ENCODE peak calls at places on chromosome 12, in four cellular contexts. One of them, this sample, is unnamed.
A peak's percentile ranks its signal among the peaks of the same experiment; 100 is the strongest.

GRCh38 chr12:62647586-62647985 is 181.0 kb downstream of the MON2 start:
- DNase-seq in GM12878: no peak
- DNase-seq in H1: no peak
- DNase-seq in K562: no peak
- DNase-seq in this sample: no peak

GRCh38 chr12:57540998-57541397 is 6.0 kb downstream of the DCTN2 start:
- DNase-seq in K562: no peak
- DNase-seq in GM12878: no peak
- DNase-seq in H1: no peak
- DNase-seq in this sample: no peak

GRCh38 chr12:68403296-68403695 is 71.1 kb upstream of the MDM1 start:
- DNase-seq in K562: no peak
- DNase-seq in GM12878: no peak
- DNase-seq in H1: no peak
- DNase-seq in this sample: no peak

GRCh38 chr12:94987806-94988205 is 15.7 kb downstream of the NDUFA12 start:
- DNase-seq in K562: no peak
- DNase-seq in GM12878: no peak
- DNase-seq in H1: no peak
- DNase-seq in this sample: no peak

GRCh38 chr12:25740617-25741016 is 187.5 kb upstream of the LMNTD1 start:
- DNase-seq in GM12878: no peak
- DNase-seq in H1: no peak
- DNase-seq in K562: no peak
- DNase-seq in this sample: no peak

GRCh38 chr12:9064815-9065606 is 50.7 kb downstream of the A2M start:
- DNase-seq in GM12878: no peak
- DNase-seq in H1: peak; percentile 53
- DNase-seq in K562: no peak
- DNase-seq in this sample: no peak

GRCh38 chr12:1660304-1661187 is 30.3 kb upstream of the ADIPOR2 start:
- DNase-seq in H1: no peak
- DNase-seq in GM12878: no peak
- DNase-seq in K562: no peak
- DNase-seq in this sample: peak; percentile 86

GRCh38 chr12:105724651-105725050 is 394.2 kb downstream of the C12orf75 start:
- DNase-seq in H1: no peak
- DNase-seq in K562: no peak
- DNase-seq in GM12878: no peak
- DNase-seq in this sample: no peak

GRCh38 chr12:24948452-24948815 is 467 bp downstream of the BCAT1 start:
- DNase-seq in GM12878: peak; percentile 73
- DNase-seq in K562: peak; percentile 33
- DNase-seq in H1: no peak
- DNase-seq in this sample: no peak

GRCh38 chr12:3483089-3483488 is 7.9 kb upstream of the PRMT8 start:
- DNase-seq in K562: no peak
- DNase-seq in H1: no peak
- DNase-seq in GM12878: no peak
- DNase-seq in this sample: no peak

GRCh38 chr12:15546102-15546701 is 223.9 kb downstream of the PTPRO start:
- DNase-seq in GM12878: peak; percentile 25
- DNase-seq in H1: no peak
- DNase-seq in K562: no peak
- DNase-seq in this sample: no peak

GRCh38 chr12:106226884-106227640 is 20.8 kb downstream of the CKAP4 start:
- DNase-seq in K562: peak; percentile 53
- DNase-seq in H1: no peak
- DNase-seq in GM12878: no peak
- DNase-seq in this sample: no peak

GRCh38 chr12:96516472-96517417 is 27.4 kb downstream of the CFAP54 start:
- DNase-seq in K562: peak; percentile 47
- DNase-seq in H1: peak; percentile 63
- DNase-seq in GM12878: peak; percentile 95
- DNase-seq in this sample: peak; percentile 42

GRCh38 chr12:91226-91625 is 24.7 kb downstream of the IQSEC3 start:
- DNase-seq in H1: no peak
- DNase-seq in K562: no peak
- DNase-seq in GM12878: no peak
- DNase-seq in this sample: no peak

GRCh38 chr12:8698830-8699330 is 1.1 kb downstream of the RIMKLB start:
- DNase-seq in H1: no peak
- DNase-seq in GM12878: no peak
- DNase-seq in K562: no peak
- DNase-seq in this sample: no peak

GRCh38 chr12:22529281-22530060 is 14.9 kb downstream of the C2CD5 start:
- DNase-seq in K562: peak; percentile 25
- DNase-seq in GM12878: no peak
- DNase-seq in H1: no peak
- DNase-seq in this sample: no peak

GRCh38 chr12:27651201-27651600 is 45.0 kb upstream of the REP15 start:
- DNase-seq in H1: no peak
- DNase-seq in GM12878: no peak
- DNase-seq in K562: no peak
- DNase-seq in this sample: no peak

GRCh38 chr12:56188786-56189335 is 422 bp downstream of the SMARCC2 start:
- DNase-seq in K562: peak; percentile 91
- DNase-seq in GM12878: no peak
- DNase-seq in H1: no peak
- DNase-seq in this sample: no peak

GRCh38 chr12:53960187-53961024 is 5.7 kb downstream of the HOXC12 start:
- DNase-seq in H1: no peak
- DNase-seq in GM12878: no peak
- DNase-seq in K562: no peak
- DNase-seq in this sample: no peak

DNA sequence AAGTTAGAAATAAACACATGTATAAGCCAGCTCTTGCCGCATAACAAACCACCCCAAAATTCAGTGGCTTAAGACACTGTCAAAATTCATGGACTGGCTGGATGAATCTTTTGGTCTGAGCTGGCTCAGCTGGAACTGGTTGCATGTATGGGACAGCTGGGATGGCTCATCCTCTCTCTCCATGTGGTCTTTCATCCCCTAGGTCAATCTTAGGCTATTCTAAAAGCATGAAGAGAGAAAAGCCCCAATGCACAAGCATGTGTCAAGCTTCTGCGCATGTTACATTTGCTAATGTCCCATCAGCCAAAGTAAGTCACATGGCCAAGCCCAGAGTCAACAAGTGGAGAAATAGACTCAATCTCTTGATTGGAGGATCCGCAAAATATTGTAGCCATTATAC is 71.0 kb downstream of the DRAM1 start:
- DNase-seq in K562: no peak
- DNase-seq in GM12878: no peak
- DNase-seq in H1: no peak
- DNase-seq in this sample: no peak
- TF ChIP-seq POLR2AphosphoS5 in K562: no peak
- TF ChIP-seq POLR2AphosphoS5 in GM12878: no peak
- TF ChIP-seq POLR2AphosphoS5 in H1: no peak
- TF ChIP-seq POLR2AphosphoS5 in this sample: no peak

GRCh38 chr12:51323966-51324895 is at the start of gene BIN2:
- DNase-seq in GM12878: no peak
- DNase-seq in H1: no peak
- DNase-seq in K562: no peak
- DNase-seq in this sample: peak; percentile 92
- TF ChIP-seq GABPA in GM12878: no peak
- TF ChIP-seq GABPA in H1: no peak
- TF ChIP-seq GABPA in K562: no peak
- TF ChIP-seq GABPA in this sample: peak; percentile 34

DNA sequence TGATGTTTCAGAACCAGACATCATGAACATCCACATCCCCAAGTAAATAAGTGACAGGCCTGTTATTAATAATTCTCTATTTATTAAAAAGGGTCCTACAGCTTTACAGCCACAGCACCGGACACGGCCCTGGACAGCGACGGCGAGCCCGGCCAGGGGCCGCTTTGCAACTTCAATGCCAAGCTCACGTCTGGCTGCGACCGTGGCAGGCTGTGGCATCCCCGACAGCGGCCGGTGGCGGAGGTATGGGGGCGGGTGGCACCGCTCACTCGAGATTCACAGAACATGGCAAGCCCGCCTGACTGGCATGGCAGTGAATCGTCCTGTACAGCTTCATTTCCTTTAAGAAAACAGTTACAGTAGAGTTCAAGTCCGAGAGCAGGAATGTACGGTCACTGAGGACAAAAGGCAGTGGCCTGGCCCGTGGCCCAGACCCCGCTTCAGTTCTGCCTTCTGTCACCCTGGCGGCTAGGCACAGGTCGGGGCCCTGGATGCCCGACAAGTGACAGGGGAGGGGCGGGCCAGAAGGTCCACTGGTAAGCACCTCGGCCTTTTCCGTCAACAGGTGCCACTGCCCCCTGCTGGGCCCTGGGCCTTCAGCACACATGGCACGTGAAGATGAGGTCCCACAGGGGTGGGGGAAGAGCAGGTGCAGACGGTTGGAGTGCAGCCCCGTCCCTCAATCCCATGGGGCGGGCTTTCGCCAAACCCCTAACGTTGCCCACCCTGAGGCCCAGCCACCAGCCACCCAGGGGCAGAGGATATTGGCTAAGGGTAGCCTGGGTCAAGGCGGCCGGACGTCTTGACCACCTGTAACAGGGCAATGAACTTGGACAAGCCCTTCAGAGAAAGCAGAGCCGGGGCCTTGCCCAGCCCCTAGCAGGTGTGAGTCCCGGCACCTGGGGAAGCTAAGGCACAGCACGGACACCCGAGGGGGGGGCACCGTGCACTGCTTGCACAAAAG is 30.3 kb downstream of the HIP1R start:
- DNase-seq in H1: no peak
- DNase-seq in K562: peak; percentile 61
- DNase-seq in GM12878: no peak
- DNase-seq in this sample: peak; percentile 34
- TF ChIP-seq POLR2AphosphoS5 in H1: no peak
- TF ChIP-seq POLR2AphosphoS5 in K562: no peak
- TF ChIP-seq POLR2AphosphoS5 in GM12878: no peak
- TF ChIP-seq POLR2AphosphoS5 in this sample: peak; percentile 45

DNA sequence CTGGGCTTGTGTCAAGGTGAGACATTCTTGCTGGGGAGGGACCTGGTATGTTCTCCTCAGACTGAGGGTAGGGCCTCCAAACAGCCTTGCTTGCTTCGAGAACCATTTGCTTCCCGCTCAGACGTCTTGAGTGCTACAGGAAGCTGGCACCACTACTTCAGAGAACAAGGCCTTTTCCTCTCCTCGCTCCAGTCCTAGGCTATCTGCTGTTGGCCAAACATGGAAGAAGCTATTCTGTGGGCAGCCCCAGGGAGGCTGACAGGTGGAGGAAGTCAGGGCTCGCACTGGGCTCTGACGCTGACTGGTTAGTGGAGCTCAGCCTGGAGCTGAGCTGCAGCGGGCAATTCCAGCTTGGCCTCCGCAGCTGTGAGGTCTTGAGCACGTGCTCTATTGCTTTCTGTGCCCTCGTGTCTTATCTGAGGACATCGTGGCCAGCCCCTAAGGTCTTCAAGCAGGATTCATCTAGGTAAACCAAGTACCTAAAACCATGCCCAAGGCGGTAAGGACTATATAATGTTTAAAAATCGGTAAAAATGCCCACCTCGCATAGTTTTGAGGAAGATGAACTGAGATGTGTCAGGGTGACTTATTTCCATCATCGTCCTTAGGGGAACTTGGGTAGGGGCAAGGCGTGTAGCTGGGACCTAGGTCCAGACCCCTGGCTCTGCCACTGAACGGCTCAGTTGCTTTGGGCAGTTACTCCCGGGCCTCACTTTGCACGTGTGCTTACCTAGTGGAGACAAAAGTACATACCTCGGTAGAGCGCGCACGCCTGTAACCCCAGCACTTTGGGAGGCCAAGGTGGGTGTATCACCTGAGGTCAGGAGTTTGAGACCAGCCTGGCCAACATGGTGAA is 4.3 kb downstream of the GAPDH start:
- DNase-seq in H1: no peak
- DNase-seq in GM12878: no peak
- DNase-seq in K562: no peak
- DNase-seq in this sample: peak; percentile 70
- TF ChIP-seq GABPA in H1: no peak
- TF ChIP-seq GABPA in GM12878: no peak
- TF ChIP-seq GABPA in K562: no peak
- TF ChIP-seq GABPA in this sample: no peak